ENCODE peak calls at places on chromosomes 16 and 17, in eight cellular contexts. One of them, this sample, is unnamed.

GRCh38 chr17:35214192-35214591 is 20.0 kb upstream of the SLC35G3 start:
- DNase-seq in H9: no peak
- DNase-seq in thoracic aorta: no peak
- DNase-seq in fibroblast of the aortic adventitia: no peak
- DNase-seq in keratinocyte: no peak
- DNase-seq in heart left ventricle: no peak
- DNase-seq in head of caudate nucleus: no peak
- DNase-seq in effector CD4-positive, alpha-beta T cell: peak; percentile 47
- DNase-seq in this sample: peak; percentile 90

GRCh38 chr17:42023524-42024349 is 3.8 kb downstream of the NKIRAS2 start:
- DNase-seq in H9: no peak
- DNase-seq in thoracic aorta: no peak
- DNase-seq in fibroblast of the aortic adventitia: no peak
- DNase-seq in keratinocyte: no peak
- DNase-seq in heart left ventricle: no peak
- DNase-seq in head of caudate nucleus: peak; percentile 21
- DNase-seq in effector CD4-positive, alpha-beta T cell: no peak
- DNase-seq in this sample: no peak

GRCh38 chr17:58172369-58173071 is 5.7 kb downstream of the OR4D2 start:
- DNase-seq in H9: peak; percentile 85
- DNase-seq in thoracic aorta: no peak
- DNase-seq in fibroblast of the aortic adventitia: peak; percentile 9
- DNase-seq in keratinocyte: no peak
- DNase-seq in heart left ventricle: no peak
- DNase-seq in head of caudate nucleus: peak; percentile 30
- DNase-seq in effector CD4-positive, alpha-beta T cell: peak; percentile 15
- DNase-seq in this sample: peak; percentile 57

GRCh38 chr17:45016823-45017222 is 34.6 kb downstream of the DCAKD start:
- DNase-seq in H9: peak; percentile 81
- DNase-seq in thoracic aorta: no peak
- DNase-seq in fibroblast of the aortic adventitia: no peak
- DNase-seq in keratinocyte: no peak
- DNase-seq in heart left ventricle: no peak
- DNase-seq in head of caudate nucleus: no peak
- DNase-seq in effector CD4-positive, alpha-beta T cell: no peak
- DNase-seq in this sample: no peak

GRCh38 chr16:49992825-49993224 is 32.2 kb upstream of the CNEP1R1 start:
- DNase-seq in H9: no peak
- DNase-seq in thoracic aorta: no peak
- DNase-seq in fibroblast of the aortic adventitia: no peak
- DNase-seq in keratinocyte: no peak
- DNase-seq in heart left ventricle: no peak
- DNase-seq in head of caudate nucleus: no peak
- DNase-seq in effector CD4-positive, alpha-beta T cell: no peak
- DNase-seq in this sample: no peak

GRCh38 chr16:67110136-67110847 is 551 bp downstream of the PHAF1 start:
- DNase-seq in H9: no peak
- DNase-seq in thoracic aorta: no peak
- DNase-seq in fibroblast of the aortic adventitia: no peak
- DNase-seq in keratinocyte: no peak
- DNase-seq in heart left ventricle: no peak
- DNase-seq in head of caudate nucleus: peak; percentile 17
- DNase-seq in effector CD4-positive, alpha-beta T cell: no peak
- DNase-seq in this sample: no peak

GRCh38 chr17:38663125-38663751 is 11.5 kb downstream of the EPOP start:
- DNase-seq in H9: peak; percentile 98
- DNase-seq in thoracic aorta: no peak
- DNase-seq in fibroblast of the aortic adventitia: peak; percentile 24
- DNase-seq in keratinocyte: no peak
- DNase-seq in heart left ventricle: peak; percentile 68
- DNase-seq in head of caudate nucleus: peak; percentile 87
- DNase-seq in effector CD4-positive, alpha-beta T cell: no peak
- DNase-seq in this sample: no peak

GRCh38 chr16:83970430-83970815 is 2.4 kb downstream of the NECAB2 start:
- DNase-seq in H9: no peak
- DNase-seq in thoracic aorta: no peak
- DNase-seq in fibroblast of the aortic adventitia: no peak
- DNase-seq in keratinocyte: no peak
- DNase-seq in heart left ventricle: no peak
- DNase-seq in head of caudate nucleus: no peak
- DNase-seq in effector CD4-positive, alpha-beta T cell: no peak
- DNase-seq in this sample: no peak

GRCh38 chr16:30844346-30844670 is 49.6 kb downstream of the BCL7C start:
- DNase-seq in H9: no peak
- DNase-seq in thoracic aorta: no peak
- DNase-seq in fibroblast of the aortic adventitia: no peak
- DNase-seq in keratinocyte: no peak
- DNase-seq in heart left ventricle: no peak
- DNase-seq in head of caudate nucleus: no peak
- DNase-seq in effector CD4-positive, alpha-beta T cell: no peak
- DNase-seq in this sample: no peak

GRCh38 chr17:40095356-40095943 is 4.9 kb downstream of the NR1D1 start:
- DNase-seq in H9: no peak
- DNase-seq in thoracic aorta: no peak
- DNase-seq in fibroblast of the aortic adventitia: no peak
- DNase-seq in keratinocyte: no peak
- DNase-seq in heart left ventricle: no peak
- DNase-seq in head of caudate nucleus: peak; percentile 20
- DNase-seq in effector CD4-positive, alpha-beta T cell: no peak
- DNase-seq in this sample: no peak

GRCh38 chr16:67645397-67646121 is 615 bp downstream of the CARMIL2 start:
- DNase-seq in H9: no peak
- DNase-seq in thoracic aorta: no peak
- DNase-seq in fibroblast of the aortic adventitia: no peak
- DNase-seq in keratinocyte: no peak
- DNase-seq in heart left ventricle: no peak
- DNase-seq in head of caudate nucleus: no peak
- DNase-seq in effector CD4-positive, alpha-beta T cell: no peak
- DNase-seq in this sample: no peak

GRCh38 chr16:66091462-66091861 is 275.0 kb upstream of the CDH5 start:
- DNase-seq in H9: no peak
- DNase-seq in thoracic aorta: no peak
- DNase-seq in fibroblast of the aortic adventitia: peak; percentile 53
- DNase-seq in keratinocyte: no peak
- DNase-seq in heart left ventricle: no peak
- DNase-seq in head of caudate nucleus: no peak
- DNase-seq in effector CD4-positive, alpha-beta T cell: no peak
- DNase-seq in this sample: no peak

GRCh38 chr16:49884033-49884707 is 28.3 kb upstream of the ZNF423 start:
- DNase-seq in H9: no peak
- DNase-seq in thoracic aorta: no peak
- DNase-seq in fibroblast of the aortic adventitia: peak; percentile 8
- DNase-seq in keratinocyte: no peak
- DNase-seq in heart left ventricle: no peak
- DNase-seq in head of caudate nucleus: no peak
- DNase-seq in effector CD4-positive, alpha-beta T cell: no peak
- DNase-seq in this sample: no peak

GRCh38 chr17:30278032-30278431 is 13.7 kb downstream of the BLMH start:
- DNase-seq in H9: no peak
- DNase-seq in thoracic aorta: no peak
- DNase-seq in fibroblast of the aortic adventitia: peak; percentile 86
- DNase-seq in keratinocyte: no peak
- DNase-seq in heart left ventricle: no peak
- DNase-seq in head of caudate nucleus: no peak
- DNase-seq in effector CD4-positive, alpha-beta T cell: no peak
- DNase-seq in this sample: no peak

GRCh38 chr17:30513346-30513745 is 36.1 kb downstream of the GOSR1 start:
- DNase-seq in H9: no peak
- DNase-seq in thoracic aorta: no peak
- DNase-seq in fibroblast of the aortic adventitia: peak; percentile 13
- DNase-seq in keratinocyte: no peak
- DNase-seq in heart left ventricle: no peak
- DNase-seq in head of caudate nucleus: no peak
- DNase-seq in effector CD4-positive, alpha-beta T cell: no peak
- DNase-seq in this sample: no peak

GRCh38 chr17:21002309-21003006 is 40.4 kb downstream of the USP22 start:
- DNase-seq in H9: no peak
- DNase-seq in thoracic aorta: no peak
- DNase-seq in fibroblast of the aortic adventitia: no peak
- DNase-seq in keratinocyte: no peak
- DNase-seq in heart left ventricle: no peak
- DNase-seq in head of caudate nucleus: no peak
- DNase-seq in effector CD4-positive, alpha-beta T cell: no peak
- DNase-seq in this sample: no peak

GRCh38 chr17:1229354-1229890 is 40.8 kb upstream of the BHLHA9 start:
- DNase-seq in H9: peak; percentile 60
- DNase-seq in thoracic aorta: no peak
- DNase-seq in fibroblast of the aortic adventitia: no peak
- DNase-seq in keratinocyte: no peak
- DNase-seq in heart left ventricle: peak; percentile 86
- DNase-seq in head of caudate nucleus: peak; percentile 36
- DNase-seq in effector CD4-positive, alpha-beta T cell: peak; percentile 8
- DNase-seq in this sample: peak; percentile 26

GRCh38 chr17:73952136-73952497 is 251.4 kb upstream of the RPL38 start:
- DNase-seq in H9: no peak
- DNase-seq in thoracic aorta: no peak
- DNase-seq in fibroblast of the aortic adventitia: no peak
- DNase-seq in keratinocyte: no peak
- DNase-seq in heart left ventricle: no peak
- DNase-seq in head of caudate nucleus: peak; percentile 73
- DNase-seq in effector CD4-positive, alpha-beta T cell: no peak
- DNase-seq in this sample: no peak

GRCh38 chr17:75765981-75766380 is 989 bp upstream of the GALK1 start:
- DNase-seq in H9: peak; percentile 71
- DNase-seq in thoracic aorta: no peak
- DNase-seq in fibroblast of the aortic adventitia: no peak
- DNase-seq in keratinocyte: no peak
- DNase-seq in heart left ventricle: no peak
- DNase-seq in head of caudate nucleus: no peak
- DNase-seq in effector CD4-positive, alpha-beta T cell: no peak
- DNase-seq in this sample: no peak